ENCODE peak calls at places on chromosomes 5 and 9, in ten cellular contexts. One of them, this sample, is unnamed.

GRCh38 chr5:111779260-111780254 is 22.6 kb upstream of the NREP start:
- DNase-seq in transverse colon: no peak
- DNase-seq in breast epithelium: no peak
- DNase-seq in sigmoid colon: no peak
- DNase-seq in H1: no peak
- DNase-seq in suprapubic skin: no peak
- DNase-seq in spleen: no peak
- DNase-seq in K562: no peak
- DNase-seq in GM12891: no peak
- DNase-seq in stomach: no peak
- DNase-seq in this sample: no peak

GRCh38 chr5:33049298-33049697 is 338.2 kb downstream of the NPR3 start:
- DNase-seq in suprapubic skin: no peak
- DNase-seq in sigmoid colon: no peak
- DNase-seq in stomach: no peak
- DNase-seq in spleen: no peak
- DNase-seq in breast epithelium: no peak
- DNase-seq in GM12891: no peak
- DNase-seq in H1: no peak
- DNase-seq in K562: no peak
- DNase-seq in transverse colon: no peak
- DNase-seq in this sample: peak

GRCh38 chr5:75337366-75338021 is 474 bp downstream of the HMGCR start:
- DNase-seq in H1: no peak
- DNase-seq in stomach: peak
- DNase-seq in K562: no peak
- DNase-seq in suprapubic skin: peak
- DNase-seq in GM12891: no peak
- DNase-seq in transverse colon: peak
- DNase-seq in breast epithelium: peak
- DNase-seq in sigmoid colon: peak
- DNase-seq in spleen: no peak
- DNase-seq in this sample: no peak

GRCh38 chr5:36768450-36768849 is 108.1 kb upstream of the NIPBL start:
- DNase-seq in H1: no peak
- DNase-seq in transverse colon: no peak
- DNase-seq in sigmoid colon: no peak
- DNase-seq in suprapubic skin: no peak
- DNase-seq in spleen: no peak
- DNase-seq in breast epithelium: no peak
- DNase-seq in K562: no peak
- DNase-seq in GM12891: no peak
- DNase-seq in stomach: no peak
- DNase-seq in this sample: no peak

GRCh38 chr9:116928884-116929283 is 241.8 kb downstream of the TRIM32 start:
- DNase-seq in H1: peak
- DNase-seq in sigmoid colon: no peak
- DNase-seq in breast epithelium: no peak
- DNase-seq in transverse colon: no peak
- DNase-seq in stomach: no peak
- DNase-seq in GM12891: no peak
- DNase-seq in spleen: no peak
- DNase-seq in K562: no peak
- DNase-seq in suprapubic skin: no peak
- DNase-seq in this sample: no peak

GRCh38 chr5:137286025-137286610 is 213.0 kb downstream of the SPOCK1 start:
- DNase-seq in H1: no peak
- DNase-seq in transverse colon: no peak
- DNase-seq in breast epithelium: no peak
- DNase-seq in GM12891: no peak
- DNase-seq in spleen: no peak
- DNase-seq in stomach: no peak
- DNase-seq in K562: no peak
- DNase-seq in suprapubic skin: no peak
- DNase-seq in sigmoid colon: no peak
- DNase-seq in this sample: no peak

GRCh38 chr9:112028242-112029221 is 131.9 kb downstream of the UGCG start:
- DNase-seq in transverse colon: no peak
- DNase-seq in stomach: no peak
- DNase-seq in K562: no peak
- DNase-seq in GM12891: no peak
- DNase-seq in H1: no peak
- DNase-seq in suprapubic skin: no peak
- DNase-seq in sigmoid colon: no peak
- DNase-seq in breast epithelium: no peak
- DNase-seq in spleen: no peak
- DNase-seq in this sample: no peak

GRCh38 chr5:90533794-90534193 is 4.4 kb upstream of the LYSMD3 start:
- DNase-seq in spleen: no peak
- DNase-seq in K562: no peak
- DNase-seq in sigmoid colon: no peak
- DNase-seq in transverse colon: no peak
- DNase-seq in GM12891: no peak
- DNase-seq in stomach: no peak
- DNase-seq in breast epithelium: no peak
- DNase-seq in H1: no peak
- DNase-seq in suprapubic skin: no peak
- DNase-seq in this sample: no peak

GRCh38 chr9:121545875-121546423 is 46.3 kb upstream of the GGTA1 start:
- DNase-seq in GM12891: peak
- DNase-seq in spleen: peak
- DNase-seq in sigmoid colon: peak
- DNase-seq in K562: peak
- DNase-seq in stomach: peak
- DNase-seq in H1: peak
- DNase-seq in transverse colon: peak
- DNase-seq in breast epithelium: peak
- DNase-seq in suprapubic skin: peak
- DNase-seq in this sample: peak
- TF ChIP-seq POLR2AphosphoS5 in GM12891: no peak
- TF ChIP-seq POLR2AphosphoS5 in spleen: peak
- TF ChIP-seq POLR2AphosphoS5 in sigmoid colon: no peak
- TF ChIP-seq POLR2AphosphoS5 in K562: no peak
- TF ChIP-seq POLR2AphosphoS5 in stomach: no peak
- TF ChIP-seq POLR2AphosphoS5 in H1: peak
- TF ChIP-seq POLR2AphosphoS5 in transverse colon: peak
- TF ChIP-seq POLR2AphosphoS5 in breast epithelium: peak
- TF ChIP-seq POLR2AphosphoS5 in suprapubic skin: no peak
- TF ChIP-seq POLR2AphosphoS5 in this sample: peak

GRCh38 chr9:121985792-121986494 is 107.2 kb downstream of the TTLL11 start:
- DNase-seq in sigmoid colon: no peak
- DNase-seq in breast epithelium: no peak
- DNase-seq in stomach: no peak
- DNase-seq in GM12891: no peak
- DNase-seq in K562: peak
- DNase-seq in spleen: no peak
- DNase-seq in transverse colon: no peak
- DNase-seq in H1: no peak
- DNase-seq in suprapubic skin: peak
- DNase-seq in this sample: no peak

GRCh38 chr9:121976751-121977150 is 116.4 kb downstream of the TTLL11 start:
- DNase-seq in suprapubic skin: no peak
- DNase-seq in breast epithelium: no peak
- DNase-seq in stomach: no peak
- DNase-seq in transverse colon: no peak
- DNase-seq in H1: no peak
- DNase-seq in K562: no peak
- DNase-seq in GM12891: no peak
- DNase-seq in sigmoid colon: no peak
- DNase-seq in spleen: no peak
- DNase-seq in this sample: no peak

GRCh38 chr9:121979736-121980135 is 113.4 kb downstream of the TTLL11 start:
- DNase-seq in GM12891: no peak
- DNase-seq in sigmoid colon: no peak
- DNase-seq in K562: no peak
- DNase-seq in spleen: no peak
- DNase-seq in breast epithelium: no peak
- DNase-seq in stomach: no peak
- DNase-seq in transverse colon: no peak
- DNase-seq in suprapubic skin: no peak
- DNase-seq in H1: no peak
- DNase-seq in this sample: no peak

GRCh38 chr9:121984726-121985402 is 108.2 kb downstream of the TTLL11 start:
- DNase-seq in transverse colon: no peak
- DNase-seq in sigmoid colon: no peak
- DNase-seq in stomach: no peak
- DNase-seq in GM12891: no peak
- DNase-seq in breast epithelium: no peak
- DNase-seq in H1: no peak
- DNase-seq in spleen: no peak
- DNase-seq in K562: no peak
- DNase-seq in suprapubic skin: no peak
- DNase-seq in this sample: no peak

DNA sequence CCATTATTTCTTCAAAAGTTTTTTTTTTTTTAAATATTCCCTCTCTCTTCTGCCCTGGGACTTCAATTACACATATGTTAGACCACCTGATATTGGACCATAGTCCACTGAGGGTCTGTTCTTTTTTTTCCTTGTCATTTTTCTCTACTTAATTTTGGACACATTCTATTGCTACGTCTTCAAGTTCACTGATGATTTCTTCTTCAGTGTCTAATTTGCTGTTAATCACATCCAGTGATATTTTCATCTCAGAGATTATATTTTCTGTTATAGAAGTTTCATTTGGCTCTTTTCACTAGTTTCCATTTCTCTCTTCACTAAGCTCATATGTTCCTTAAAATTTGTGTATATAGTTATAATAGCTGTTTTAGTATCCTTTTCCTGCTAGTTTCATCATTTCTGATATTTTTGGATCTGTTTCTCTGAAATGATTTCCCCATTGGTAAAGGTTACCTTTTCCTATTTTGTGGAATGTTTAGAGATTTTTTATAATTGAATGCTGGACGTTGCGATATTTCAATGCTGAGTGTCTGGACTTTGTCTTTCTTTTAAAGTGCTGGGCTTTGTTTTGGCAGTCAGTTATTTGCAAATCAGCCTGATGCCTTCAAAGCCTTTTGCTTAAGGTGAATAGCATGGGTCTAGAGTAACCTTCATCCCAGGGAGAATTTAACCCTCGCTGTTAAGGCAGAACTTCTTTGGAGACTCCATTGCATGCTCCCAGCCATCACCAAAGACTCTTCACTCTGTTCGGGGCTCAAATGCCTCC is 111.8 kb downstream of the TTLL11 start:
- DNase-seq in spleen: no peak
- DNase-seq in GM12891: no peak
- DNase-seq in suprapubic skin: no peak
- DNase-seq in stomach: no peak
- DNase-seq in transverse colon: no peak
- DNase-seq in breast epithelium: no peak
- DNase-seq in K562: no peak
- DNase-seq in sigmoid colon: no peak
- DNase-seq in H1: no peak
- DNase-seq in this sample: no peak
- TF ChIP-seq POLR2A in spleen: no peak
- TF ChIP-seq POLR2A in GM12891: no peak
- TF ChIP-seq POLR2A in suprapubic skin: no peak
- TF ChIP-seq POLR2A in stomach: no peak
- TF ChIP-seq POLR2A in transverse colon: no peak
- TF ChIP-seq POLR2A in breast epithelium: no peak
- TF ChIP-seq POLR2A in K562: no peak
- TF ChIP-seq POLR2A in sigmoid colon: no peak
- TF ChIP-seq POLR2A in H1: no peak
- TF ChIP-seq POLR2A in this sample: no peak

DNA sequence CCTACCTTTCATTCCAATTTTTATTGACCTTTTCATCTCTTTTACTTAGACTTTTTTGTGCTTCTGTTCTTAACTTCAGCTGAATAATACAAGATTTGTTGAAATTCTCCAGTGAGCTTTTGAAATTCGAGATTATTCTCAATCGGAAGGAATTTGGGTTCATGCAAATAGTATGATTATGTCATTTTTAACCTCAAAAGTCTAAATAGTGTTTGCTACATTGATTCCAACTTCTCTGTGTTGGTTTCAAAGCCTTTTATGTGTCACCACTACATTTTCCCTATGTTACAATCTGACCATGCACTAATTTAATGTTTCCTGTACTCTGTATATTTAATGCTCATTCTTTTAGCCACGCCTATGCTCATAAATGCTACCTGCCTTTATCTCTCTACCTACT is 44.1 kb downstream of the VPS13A start:
- DNase-seq in transverse colon: no peak
- DNase-seq in GM12891: no peak
- DNase-seq in K562: no peak
- DNase-seq in H1: no peak
- DNase-seq in spleen: no peak
- DNase-seq in stomach: no peak
- DNase-seq in breast epithelium: no peak
- DNase-seq in suprapubic skin: no peak
- DNase-seq in sigmoid colon: no peak
- DNase-seq in this sample: no peak
- TF ChIP-seq POLR2AphosphoS5 in transverse colon: no peak
- TF ChIP-seq POLR2AphosphoS5 in GM12891: no peak
- TF ChIP-seq POLR2AphosphoS5 in K562: no peak
- TF ChIP-seq POLR2AphosphoS5 in H1: no peak
- TF ChIP-seq POLR2AphosphoS5 in spleen: no peak
- TF ChIP-seq POLR2AphosphoS5 in stomach: no peak
- TF ChIP-seq POLR2AphosphoS5 in breast epithelium: no peak
- TF ChIP-seq POLR2AphosphoS5 in suprapubic skin: no peak
- TF ChIP-seq POLR2AphosphoS5 in sigmoid colon: no peak
- TF ChIP-seq POLR2AphosphoS5 in this sample: no peak

GRCh38 chr5:110738503-110738811 is 350 bp upstream of the SLC25A46 start:
- DNase-seq in K562: no peak
- DNase-seq in H1: no peak
- DNase-seq in breast epithelium: no peak
- DNase-seq in stomach: no peak
- DNase-seq in transverse colon: no peak
- DNase-seq in GM12891: peak
- DNase-seq in sigmoid colon: no peak
- DNase-seq in spleen: peak
- DNase-seq in suprapubic skin: no peak
- DNase-seq in this sample: no peak

GRCh38 chr5:110735545-110735944 is 3.3 kb upstream of the SLC25A46 start:
- DNase-seq in breast epithelium: no peak
- DNase-seq in sigmoid colon: no peak
- DNase-seq in suprapubic skin: no peak
- DNase-seq in spleen: no peak
- DNase-seq in transverse colon: no peak
- DNase-seq in stomach: no peak
- DNase-seq in H1: no peak
- DNase-seq in K562: no peak
- DNase-seq in GM12891: no peak
- DNase-seq in this sample: no peak

GRCh38 chr5:110736763-110737162 is 2.0 kb upstream of the SLC25A46 start:
- DNase-seq in GM12891: no peak
- DNase-seq in spleen: no peak
- DNase-seq in suprapubic skin: no peak
- DNase-seq in stomach: no peak
- DNase-seq in H1: no peak
- DNase-seq in sigmoid colon: no peak
- DNase-seq in transverse colon: peak
- DNase-seq in K562: no peak
- DNase-seq in breast epithelium: no peak
- DNase-seq in this sample: no peak

GRCh38 chr5:110734101-110734500 is 4.7 kb upstream of the SLC25A46 start:
- DNase-seq in K562: no peak
- DNase-seq in transverse colon: no peak
- DNase-seq in H1: no peak
- DNase-seq in breast epithelium: no peak
- DNase-seq in spleen: no peak
- DNase-seq in stomach: no peak
- DNase-seq in sigmoid colon: no peak
- DNase-seq in GM12891: no peak
- DNase-seq in suprapubic skin: no peak
- DNase-seq in this sample: no peak

GRCh38 chr5:110738812-110739651 is at the start of gene SLC25A46:
- DNase-seq in breast epithelium: peak
- DNase-seq in transverse colon: peak
- DNase-seq in sigmoid colon: peak
- DNase-seq in H1: peak
- DNase-seq in K562: peak
- DNase-seq in stomach: peak
- DNase-seq in GM12891: peak
- DNase-seq in spleen: peak
- DNase-seq in suprapubic skin: peak
- DNase-seq in this sample: peak
- TF ChIP-seq POLR2A in breast epithelium: no peak
- TF ChIP-seq POLR2A in transverse colon: peak
- TF ChIP-seq POLR2A in sigmoid colon: no peak
- TF ChIP-seq POLR2A in H1: no peak
- TF ChIP-seq POLR2A in K562: peak
- TF ChIP-seq POLR2A in stomach: no peak
- TF ChIP-seq POLR2A in GM12891: peak
- TF ChIP-seq POLR2A in spleen: no peak
- TF ChIP-seq POLR2A in suprapubic skin: no peak
- TF ChIP-seq POLR2A in this sample: no peak

This sample was measured in HCT116.